ENCODE peak calls at places on chromosomes 16 and 17, in four cellular contexts. J is SJSA1; H is OCI-LY7; U is CD8-positive, alpha-beta memory T cell. M is an unnamed sample. For H3K36me3, the result is how much of the 10 kb centered on the place peaks cover.

GRCh38 chr16:7550096-7550495 is 217.5 kb downstream of the RBFOX1 start:
- DNase-seq in U (no peak), H (no peak), J (no peak), M (no peak)

GRCh38 chr17:79414520-79415065 is 196.3 kb downstream of the RBFOX3 start:
- DNase-seq in H (no peak), J (no peak), U (no peak), M (no peak)

GRCh38 chr17:63834431-63835166 is 7.1 kb upstream of the FTSJ3 start:
- DNase-seq in J (peak), H (peak), U (peak), M (peak)

GRCh38 chr17:81020767-81021497 is 14.0 kb upstream of the BAIAP2 start:
- DNase-seq in H (no peak), J (no peak), U (peak), M (no peak)

GRCh38 chr16:84741351-84741791 is 41.6 kb downstream of the USP10 start:
- DNase-seq in J (no peak), H (no peak), U (no peak), M (no peak)

GRCh38 chr16:89049484-89050118 is 44.1 kb upstream of the ACSF3 start:
- DNase-seq in J (no peak), H (no peak), U (peak), M (no peak)

GRCh38 chr17:30433514-30433913 is 43.7 kb upstream of the GOSR1 start:
- DNase-seq in H (no peak), U (no peak), J (peak), M (peak)

GRCh38 chr16:53991181-53992056 is 287.5 kb downstream of the FTO start:
- DNase-seq in H (no peak), U (no peak), J (peak), M (no peak)

GRCh38 chr16:88899901-88900648 is 33.6 kb upstream of the PABPN1L start:
- DNase-seq in U (no peak), J (no peak), H (no peak), M (no peak)

GRCh38 chr17:3920940-3921852 is 4.9 kb upstream of the P2RX1 start:
- DNase-seq in H (peak), J (no peak), U (no peak), M (no peak)

GRCh38 chr16:71526111-71526998 is at the start of gene CHST4:
- DNase-seq in H (peak), J (peak), U (no peak), M (peak)

GRCh38 chr16:86171329-86171728 is 272.4 kb downstream of the IRF8 start:
- DNase-seq in U (no peak), J (no peak), H (no peak), M (no peak)
- H3K4me3 ChIP-seq in U (no peak), J (no peak), H (no peak), M (no peak)

DNA sequence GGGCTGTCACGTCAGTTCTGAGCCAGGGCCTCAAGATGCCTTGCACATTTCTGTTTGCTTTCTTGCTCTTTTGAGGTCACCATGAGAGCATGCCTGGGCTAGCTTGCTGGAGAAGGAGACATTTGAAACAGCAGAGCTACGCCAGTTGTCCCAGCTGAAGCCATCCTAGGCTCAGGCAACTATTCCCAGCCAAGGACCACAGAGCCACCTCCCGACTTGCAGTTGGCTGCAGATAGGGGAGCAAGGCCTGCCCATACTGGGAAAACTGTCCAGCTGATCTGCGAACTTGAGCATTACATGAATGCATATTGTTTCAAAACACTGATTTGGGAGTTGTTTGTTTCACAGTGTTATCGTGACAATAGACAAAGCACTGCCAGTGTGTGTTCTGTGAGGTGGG is 340.8 kb downstream of the XYLT1 start:
- DNase-seq in J (no peak), H (no peak), U (no peak), M (no peak)
- H3K36me3 ChIP-seq in J (under half), H (half or more), U (under half), M (under half)

GRCh38 chr17:61702450-61702849 is 111.4 kb upstream of the NACA2 start:
- DNase-seq in J (no peak), H (no peak), U (no peak), M (no peak)
- H3K4me3 ChIP-seq in J (no peak), H (no peak), U (no peak), M (no peak)

GRCh38 chr17:76148015-76148326 is 6.9 kb upstream of the FOXJ1 start:
- DNase-seq in H (no peak), U (no peak), J (no peak), M (no peak)
- H3K36me3 ChIP-seq in H (under half), U (under half), J (under half), M (under half)

GRCh38 chr17:14840616-14841231 is 424.4 kb downstream of the PMP22 start:
- DNase-seq in H (no peak), J (peak), U (no peak), M (no peak)
- H3K4me3 ChIP-seq in H (no peak), J (no peak), U (no peak), M (no peak)